ENCODE peak calls at places on chromosomes 3 and 15, in seven cellular contexts. R is lower lobe of right lung; Q is right cardiac atrium; Y is CD8-positive, alpha-beta memory T cell; E is cardiac muscle cell; P is OCI-LY7; I is body of pancreas. V is an unnamed sample.
A peak's percentile ranks its signal among the peaks of the same experiment; 100 is the strongest.

GRCh38 chr3:71537211-71537611 is 46.3 kb downstream of the FOXP1 start:
- DNase-seq in P (no peak), I (no peak), Q (no peak), R (no peak), Y (no peak), E (no peak), V (no peak)

GRCh38 chr3:187104342-187104741 is 35.0 kb downstream of the RPL39L start:
- DNase-seq in Q (no peak), I (no peak), Y (no peak), E (no peak), P (no peak), R (no peak), V (no peak)

GRCh38 chr3:119831022-119831421 is 49.1 kb downstream of the NR1I2 start:
- DNase-seq in E (no peak), Q (no peak), I (no peak), R (no peak), P (no peak), Y (no peak), V (no peak)

GRCh38 chr3:143331336-143331735 is 211.8 kb downstream of the CHST2 start:
- DNase-seq in E (no peak), Y (no peak), P (no peak), Q (no peak), R (no peak), I (no peak), V (no peak)

GRCh38 chr3:182500294-182500693 is 293.0 kb upstream of the ATP11B start:
- DNase-seq in I (no peak), P (no peak), Y (no peak), E (no peak), Q (no peak), R (no peak), V (no peak)

GRCh38 chr3:194136519-194137313 is 768 bp downstream of the HES1 start:
- DNase-seq in Q (peak; percentile 83), P (peak; percentile 58), R (peak; percentile 61), Y (peak; percentile 12), E (peak; percentile 78), I (peak; percentile 64), V (peak; percentile 73)

GRCh38 chr3:4492240-4493007 is 724 bp upstream of the ITPR1 start:
- DNase-seq in Q (peak; percentile 73), I (peak; percentile 52), E (peak; percentile 64), R (peak; percentile 74), P (peak; percentile 52), Y (peak; percentile 43), V (peak; percentile 65)

GRCh38 chr3:11238057-11238456 is 34.1 kb upstream of the ATG7 start:
- DNase-seq in I (no peak), E (no peak), P (no peak), Y (no peak), Q (no peak), R (no peak), V (no peak)

GRCh38 chr3:25603703-25604102 is 61.0 kb downstream of the TOP2B start:
- DNase-seq in P (no peak), E (peak; percentile 59), Y (no peak), R (no peak), Q (no peak), I (no peak), V (no peak)

GRCh38 chr3:89270201-89270600 is 162.8 kb downstream of the EPHA3 start:
- DNase-seq in Q (no peak), Y (no peak), I (no peak), E (no peak), R (no peak), P (no peak), V (no peak)

GRCh38 chr3:122794779-122795673 is at the start of gene SLC49A4:
- DNase-seq in R (peak; percentile 85), P (peak; percentile 82), E (peak; percentile 88), Y (peak; percentile 61), Q (peak; percentile 91), I (peak; percentile 83), V (peak; percentile 79)

GRCh38 chr3:58116985-58117384 is 93.8 kb downstream of the DNASE1L3 start:
- DNase-seq in I (no peak), Y (no peak), Q (no peak), R (no peak), E (no peak), P (no peak), V (no peak)

GRCh38 chr3:71546781-71547180 is 36.7 kb downstream of the FOXP1 start:
- DNase-seq in R (no peak), I (no peak), Q (no peak), E (no peak), P (no peak), Y (no peak), V (no peak)

GRCh38 chr3:120129041-120129440 is 34.8 kb upstream of the GSK3B start:
- DNase-seq in E (no peak), P (no peak), I (no peak), Y (no peak), Q (no peak), R (no peak), V (no peak)

GRCh38 chr3:39254806-39255449 is 24.9 kb downstream of the CX3CR1 start:
- DNase-seq in Y (no peak), I (no peak), E (no peak), R (no peak), P (peak; percentile 24), Q (no peak), V (no peak)

GRCh38 chr15:88970232-88970631 is 57.1 kb upstream of the MFGE8 start:
- DNase-seq in P (no peak), R (no peak), Y (no peak), I (no peak), Q (no peak), E (no peak), V (no peak)

DNA sequence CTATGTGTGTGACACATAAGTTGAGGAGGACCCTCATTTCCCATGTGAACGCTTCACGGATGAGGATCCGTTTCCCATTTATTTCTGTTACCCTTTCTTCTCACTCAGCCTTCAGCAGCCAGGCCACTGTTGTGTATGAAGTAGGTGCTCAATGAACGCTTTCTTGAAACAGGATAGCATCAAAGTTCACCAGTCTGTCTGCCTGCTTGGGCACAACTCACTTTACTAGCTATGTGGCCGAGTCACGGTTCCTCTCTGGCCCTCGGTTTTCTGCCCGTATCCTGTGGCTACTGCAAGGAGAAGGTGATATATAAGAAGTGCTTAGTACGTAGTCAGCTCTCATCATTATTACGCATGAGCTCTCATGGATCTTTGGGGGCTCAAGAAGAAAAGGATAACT is 22.4 kb downstream of the ACSBG1 start:
- DNase-seq in I (no peak), P (no peak), R (no peak), Y (no peak), Q (no peak), E (no peak), V (peak; percentile 12)
- H3K4me1 ChIP-seq in I (peaks cover 100% of the 10 kb centered on the region), P (no peaks in the 10 kb centered on the region), R (no peaks in the 10 kb centered on the region), Y (no peaks in the 10 kb centered on the region), Q (peaks cover 13% of the 10 kb centered on the region), E (peaks cover 6% of the 10 kb centered on the region), V (peaks cover 35% of the 10 kb centered on the region)

GRCh38 chr3:181006541-181006940 is 17.0 kb upstream of the DNAJC19 start:
- DNase-seq in I (no peak), R (no peak), P (no peak), Y (no peak), E (no peak), Q (no peak), V (no peak)
- H3K27ac ChIP-seq in I (no peak overlapping the region), R (no peak overlapping the region), P (no peak overlapping the region), Y (no peak overlapping the region), E (no peak overlapping the region), Q (no peak overlapping the region), V (no peak overlapping the region)

GRCh38 chr3:32794487-32795308 is 23.1 kb upstream of the TRIM71 start:
- DNase-seq in I (peak; percentile 37), R (peak; percentile 66), P (no peak), Q (no peak), Y (no peak), E (peak; percentile 28), V (no peak)

GRCh38 chr3:32797776-32798175 is 20.0 kb upstream of the TRIM71 start:
- DNase-seq in P (no peak), E (no peak), I (no peak), R (no peak), Y (no peak), Q (no peak), V (no peak)

GRCh38 chr3:32791833-32792232 is 26.0 kb upstream of the TRIM71 start:
- DNase-seq in Q (no peak), R (no peak), P (no peak), I (no peak), Y (no peak), E (no peak), V (no peak)
- H3K4me3 ChIP-seq in Q (no peak overlapping the region), R (no peak overlapping the region), P (no peak overlapping the region), I (no peak overlapping the region), Y (no peak overlapping the region), E (no peak overlapping the region), V (no peak overlapping the region)

DNA sequence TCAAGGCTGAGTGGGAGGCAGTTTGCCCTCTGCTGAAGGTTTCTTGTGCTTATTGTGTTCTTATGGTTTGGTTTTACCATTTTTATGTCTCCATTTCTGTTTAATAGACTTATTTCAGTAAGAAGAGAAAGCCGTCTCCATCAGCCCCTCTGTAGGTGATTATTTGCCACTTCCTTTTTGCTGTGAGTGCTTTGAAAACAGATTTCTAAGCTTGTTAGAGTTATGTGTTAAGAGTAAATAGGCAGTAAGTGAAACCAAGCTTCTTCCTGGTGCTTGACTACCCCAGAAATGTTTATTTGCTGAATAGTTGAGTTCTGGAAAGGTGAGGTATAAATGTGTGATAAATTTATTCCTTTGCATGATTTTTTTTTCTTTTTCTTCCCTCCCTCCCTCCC is 146.9 kb downstream of the PGPEP1L start:
- DNase-seq in P (no peak), Q (no peak), Y (no peak), E (no peak), I (no peak), R (no peak), V (no peak)
- H3K4me1 ChIP-seq in P (peaks cover 5% of the 10 kb centered on the region), Q (peaks cover 17% of the 10 kb centered on the region), Y (peaks cover 13% of the 10 kb centered on the region), E (peaks cover 10% of the 10 kb centered on the region), I (peaks cover 52% of the 10 kb centered on the region), R (peaks cover 26% of the 10 kb centered on the region), V (peaks cover 44% of the 10 kb centered on the region)